ENCODE peak calls at places on chromosomes 1 and 21, in five cellular contexts. Z, Y, L, O and K are unnamed samples.

GRCh38 chr1:109776911-109777310 is 13.2 kb upstream of the EPS8L3 start:
- DNase-seq in L (peak), O (peak), Z (peak), Y (peak), K (peak)

GRCh38 chr1:2230781-2231666 is 2.9 kb downstream of the SKI start:
- DNase-seq in Y (no peak), O (peak), L (no peak), Z (no peak), K (peak)

GRCh38 chr1:172177849-172178248 is 242.6 kb upstream of the C1orf105 start:
- DNase-seq in Y (no peak), L (no peak), O (no peak), Z (no peak), K (no peak)

GRCh38 chr1:116919802-116920201 is 10.1 kb downstream of the PTGFRN start:
- DNase-seq in O (peak), Y (no peak), L (no peak), Z (peak), K (no peak)

GRCh38 chr1:222627232-222627631 is 9.3 kb downstream of the MIA3 start:
- DNase-seq in Z (no peak), Y (no peak), L (no peak), O (no peak), K (no peak)

GRCh38 chr1:205565799-205566198 is 61.3 kb downstream of the CDK18 start:
- DNase-seq in L (no peak), O (no peak), Z (no peak), Y (no peak), K (peak)

GRCh38 chr21:38323721-38324591 is 67.2 kb downstream of the KCNJ15 start:
- DNase-seq in L (no peak), Y (no peak), Z (no peak), O (no peak), K (no peak)

GRCh38 chr1:244826712-244827111 is 8.7 kb upstream of the COX20 start:
- DNase-seq in Z (no peak), L (no peak), Y (no peak), O (no peak), K (no peak)

GRCh38 chr1:59128784-59129227 is 168.1 kb upstream of the FGGY start:
- DNase-seq in O (no peak), Z (no peak), Y (no peak), L (no peak), K (no peak)

DNA sequence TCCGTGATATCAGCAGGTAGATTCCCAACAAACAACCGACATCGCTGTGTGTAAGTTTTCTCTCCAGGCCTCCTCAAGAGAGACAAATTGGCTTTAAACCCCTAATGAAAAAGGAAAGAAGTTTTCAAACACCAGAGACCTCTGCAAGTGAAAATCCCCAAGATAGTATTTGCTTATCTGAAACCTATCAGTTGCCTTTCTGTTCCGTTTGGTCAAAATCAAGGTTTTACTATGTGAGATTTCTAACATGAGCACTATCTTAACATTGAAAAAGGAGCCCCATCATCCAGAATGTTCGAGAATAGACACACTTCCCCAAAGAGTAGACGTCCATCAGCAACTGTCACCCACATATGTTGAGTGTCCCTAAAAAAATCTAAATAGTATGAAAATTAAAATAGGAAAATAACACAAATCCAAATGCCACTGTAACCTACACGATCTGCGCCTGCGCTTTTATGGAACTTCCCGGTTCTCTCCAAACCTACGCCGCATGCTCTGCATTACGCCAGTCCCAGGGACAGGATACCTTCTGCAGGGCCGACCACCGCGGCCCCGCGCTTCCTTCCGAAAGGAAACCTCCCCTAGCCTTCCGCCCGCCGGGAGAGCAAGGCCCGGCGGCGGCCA is 1.4 kb downstream of the SFPQ start:
- DNase-seq in Z (no peak), O (no peak), Y (no peak), L (no peak), K (no peak)
- H3K9ac ChIP-seq in Z (peak), O (peak), Y (peak), L (peak), K (peak)

GRCh38 chr1:32273389-32274208 is 18.3 kb upstream of the HDAC1 start:
- DNase-seq in O (peak), Z (peak), Y (no peak), L (no peak), K (peak)
- TF ChIP-seq POLR2AphosphoS5 in O (no peak), Z (no peak), Y (no peak), L (no peak), K (peak)

GRCh38 chr1:221397141-221397540 is 344.7 kb downstream of the DUSP10 start:
- DNase-seq in O (no peak), L (no peak), Z (no peak), Y (no peak), K (no peak)
- TF ChIP-seq CEBPB in O (no peak), L (no peak), Z (no peak), Y (no peak), K (no peak)

GRCh38 chr1:226739696-226740065 is 599 bp upstream of the ITPKB start:
- DNase-seq in Y (no peak), Z (no peak), L (no peak), O (no peak), K (no peak)
- H3K9ac ChIP-seq in Y (peak), Z (no peak), L (peak), O (no peak), K (no peak)

GRCh38 chr1:227760377-227760776 is 25.1 kb downstream of the SNAP47 start:
- DNase-seq in Y (no peak), Z (no peak), L (no peak), O (no peak), K (no peak)

GRCh38 chr1:227761621-227762230 is 26.5 kb downstream of the SNAP47 start:
- DNase-seq in Y (no peak), O (no peak), Z (no peak), L (no peak), K (no peak)

GRCh38 chr1:227764019-227764391 is 28.8 kb downstream of the SNAP47 start:
- DNase-seq in Y (no peak), O (no peak), L (no peak), Z (no peak), K (no peak)

GRCh38 chr1:227763246-227764018 is 28.2 kb downstream of the SNAP47 start:
- DNase-seq in O (no peak), Y (no peak), Z (no peak), L (no peak), K (no peak)

DNA sequence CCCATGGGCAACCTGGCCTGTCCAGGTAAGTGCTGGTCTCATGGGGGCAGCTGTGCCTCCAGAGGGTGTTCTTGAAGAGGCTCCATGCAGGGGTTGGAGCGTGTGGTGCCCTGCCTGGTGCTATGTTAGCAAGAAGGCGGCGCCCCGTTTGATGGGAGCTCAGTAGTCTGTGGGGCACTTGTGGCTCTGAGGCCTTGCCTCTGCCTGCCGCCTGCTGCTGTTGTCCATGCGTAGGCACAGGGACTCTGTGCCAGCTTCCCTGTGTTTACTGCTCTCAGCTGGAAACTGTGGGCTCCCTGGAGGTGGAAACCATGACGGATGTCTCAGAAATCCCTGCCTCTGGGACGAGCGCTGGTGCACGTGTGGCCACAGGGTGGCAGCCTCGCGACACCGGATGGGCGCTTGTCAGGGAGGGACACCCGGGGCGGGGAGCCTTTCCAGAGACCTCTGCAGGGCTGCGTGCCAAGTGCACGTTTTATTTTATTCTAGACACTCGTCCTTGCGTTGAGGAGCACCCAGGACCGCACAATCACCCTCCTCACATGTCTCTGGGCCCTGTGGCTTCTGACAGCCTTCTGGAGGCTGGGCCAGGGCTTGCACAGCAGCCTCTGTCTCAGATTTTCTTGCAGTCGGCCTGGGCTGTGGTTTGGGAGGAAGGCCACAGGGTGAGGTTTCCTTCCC is 27.1 kb downstream of the SNAP47 start:
- DNase-seq in Z (peak), L (peak), O (peak), Y (no peak), K (peak)
- TF ChIP-seq POLR2AphosphoS5 in Z (no peak), L (no peak), O (peak), Y (no peak), K (no peak)

GRCh38 chr1:112359961-112360767 is 35.9 kb upstream of the CTTNBP2NL start:
- DNase-seq in Z (peak), O (no peak), L (no peak), Y (no peak), K (no peak)
- TF ChIP-seq CEBPB in Z (peak), O (no peak), L (no peak), Y (no peak), K (no peak)

DNA sequence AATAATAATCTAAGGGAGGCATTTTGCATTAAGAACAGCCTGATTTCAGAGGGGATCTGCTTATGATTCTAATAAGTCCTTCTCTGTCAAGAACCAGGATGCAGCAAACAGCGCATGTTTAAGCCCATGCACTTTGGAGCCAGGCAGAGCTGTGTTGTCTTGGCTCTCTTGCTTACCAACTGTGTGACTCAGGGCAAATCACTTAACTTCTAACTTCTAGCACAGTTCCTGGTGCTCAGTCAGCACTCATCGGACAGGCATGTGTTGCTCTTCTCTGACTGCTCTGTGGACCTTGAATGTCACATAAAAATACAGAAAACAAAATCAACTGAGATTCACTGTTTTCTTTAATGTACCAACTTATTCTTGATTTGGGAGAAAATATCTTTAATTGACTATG is 56.4 kb upstream of the CNN3 start:
- DNase-seq in Y (no peak), O (no peak), Z (no peak), L (no peak), K (no peak)
- H3K9ac ChIP-seq in Y (no peak), O (no peak), Z (no peak), L (no peak), K (no peak)

GRCh38 chr1:28822779-28823178 is 10.8 kb downstream of the OPRD1 start:
- DNase-seq in O (no peak), L (no peak), Z (no peak), Y (no peak), K (no peak)
- TF ChIP-seq POLR2AphosphoS5 in O (no peak), L (no peak), Z (no peak), Y (no peak), K (no peak)